ENCODE peak calls at places on chromosomes 6 and 20, in five cellular contexts. N, J, E, S and B are unnamed samples.

GRCh38 chr20:4488407-4489339 is 233.0 kb upstream of the PRND start:
- DNase-seq in N (no peak), J (no peak), E (no peak), S (no peak), B (peak)

GRCh38 chr6:122696079-122696478 is 83.4 kb upstream of the FABP7 start:
- DNase-seq in N (no peak), J (peak), E (no peak), S (no peak), B (peak)

GRCh38 chr20:49885558-49886332 is 29.6 kb downstream of the SPATA2 start:
- DNase-seq in N (no peak), J (no peak), E (no peak), S (no peak), B (no peak)

GRCh38 chr6:113433506-113433991 is 423.6 kb upstream of the MARCKS start:
- DNase-seq in N (peak), J (no peak), E (no peak), S (peak), B (peak)

GRCh38 chr6:15349379-15349778 is 103.5 kb downstream of the JARID2 start:
- DNase-seq in N (no peak), J (no peak), E (no peak), S (no peak), B (no peak)

GRCh38 chr6:70860044-70860443 is 96.8 kb downstream of the B3GAT2 start:
- DNase-seq in N (no peak), J (no peak), E (no peak), S (no peak), B (no peak)

GRCh38 chr6:168563656-168564055 is 122.7 kb downstream of the SMOC2 start:
- DNase-seq in N (no peak), J (no peak), E (peak), S (no peak), B (no peak)

GRCh38 chr20:59821788-59822187 is 111.6 kb downstream of the SYCP2 start:
- DNase-seq in N (no peak), J (no peak), E (no peak), S (no peak), B (no peak)